ENCODE peak calls at places on chromosomes 1 and 21, in four cellular contexts. T is CD8-positive, alpha-beta memory T cell; X is mucosa of gallbladder; Z is HT1080. Q is an unnamed sample.

GRCh38 chr21:41133896-41134522 is 34.0 kb upstream of the BACE2 start:
- DNase-seq in T (no peak), Z (peak), X (no peak), Q (peak)

GRCh38 chr21:28357743-28358142 is 634.9 kb downstream of the LTN1 start:
- DNase-seq in T (no peak), Z (no peak), X (no peak), Q (no peak)

GRCh38 chr1:29513357-29513756 is 277.0 kb downstream of the PTPRU start:
- DNase-seq in X (peak), T (no peak), Z (peak), Q (peak)

GRCh38 chr1:147612366-147612765 is 58.0 kb downstream of the ACP6 start:
- DNase-seq in Z (no peak), X (peak), T (no peak), Q (no peak)

GRCh38 chr1:231383159-231383855 is 38.8 kb downstream of the EGLN1 start:
- DNase-seq in X (no peak), Z (no peak), T (no peak), Q (no peak)

GRCh38 chr1:178310685-178311105 is 186.1 kb downstream of the CLEC20A start:
- DNase-seq in X (no peak), Z (peak), T (peak), Q (peak)

GRCh38 chr1:30515746-30516504 is 207.5 kb downstream of the MATN1 start:
- DNase-seq in Z (no peak), T (no peak), X (no peak), Q (no peak)

GRCh38 chr1:27872802-27873665 is 690 bp downstream of the THEMIS2 start:
- DNase-seq in X (no peak), T (peak), Z (no peak), Q (no peak)

GRCh38 chr1:162228586-162228985 is 148.1 kb downstream of the SPATA46 start:
- DNase-seq in X (no peak), Z (no peak), T (no peak), Q (no peak)

GRCh38 chr1:155324717-155325595 is 4.3 kb downstream of the RUSC1 start:
- DNase-seq in T (no peak), X (peak), Z (peak), Q (peak)

GRCh38 chr1:236398538-236398937 is 4.5 kb downstream of the EDARADD start:
- DNase-seq in T (no peak), Z (no peak), X (peak), Q (no peak)

Q was measured in H4.